ENCODE peak calls at places on chromosomes 2 and 18, in six cellular contexts. G is NCI-H69, T is tibial artery, R is cardiac fibroblast, K is A549, B is HT-29. H is an unnamed sample.

GRCh38 chr2:165044505-165045303 is 89.4 kb upstream of the SLC38A11 start:
- DNase-seq in K (no peak), G (no peak), B (no peak), R (no peak), T (no peak), H (no peak)

GRCh38 chr2:133937669-133938068 is 316.2 kb upstream of the MGAT5 start:
- DNase-seq in R (no peak), K (no peak), T (no peak), B (no peak), G (no peak), H (no peak)

GRCh38 chr2:11079131-11079824 is 76.0 kb upstream of the SLC66A3 start:
- DNase-seq in T (no peak), K (no peak), G (peak; percentile 54), B (no peak), R (no peak), H (no peak)

GRCh38 chr18:23641937-23642666 is 20.6 kb downstream of the ANKRD29 start:
- DNase-seq in B (no peak), R (no peak), G (no peak), T (no peak), K (no peak), H (no peak)

GRCh38 chr2:174486614-174487535 is at the start of gene GPR155:
- DNase-seq in B (peak; percentile 96), G (peak; percentile 96), R (peak; percentile 99), T (peak; percentile 99), K (peak; percentile 80), H (peak; percentile 94)

GRCh38 chr2:144444418-144444817 is 75.5 kb downstream of the ZEB2 start:
- DNase-seq in B (no peak), K (no peak), R (no peak), T (no peak), G (peak; percentile 20), H (no peak)

GRCh38 chr2:44769349-44770005 is 172.0 kb upstream of the SIX3 start:
- DNase-seq in T (no peak), K (no peak), R (no peak), G (peak; percentile 78), B (no peak), H (no peak)

GRCh38 chr2:231425811-231426703 is 30.5 kb downstream of the B3GNT7 start:
- DNase-seq in T (no peak), R (no peak), B (no peak), G (peak; percentile 80), K (no peak), H (no peak)

GRCh38 chr2:178514664-178515063 is 34.4 kb downstream of the PLEKHA3 start:
- DNase-seq in T (no peak), G (no peak), K (no peak), R (peak; percentile 3), B (no peak), H (no peak)

H was measured in HuH-7.